ENCODE peak calls at places on chromosomes 6 and 20, in seven cellular contexts. H is AG10803; C is left ventricle myocardium inferior; U is IMR-90; Z is HL-60; A is heart left ventricle; B is CD4-positive, alpha-beta T cell. L is an unnamed sample.

GRCh38 chr20:49278817-49279676 is 1.2 kb upstream of the ZNFX1 start:
- DNase-seq in U (no peak), H (peak), A (no peak), Z (peak), B (no peak), C (no peak), L (peak)

GRCh38 chr6:48535569-48535968 is 424.6 kb upstream of the PTCHD4 start:
- DNase-seq in Z (peak), C (no peak), A (no peak), H (peak), U (peak), B (no peak), L (no peak)

GRCh38 chr6:160027931-160028330 is 59.0 kb downstream of the IGF2R start:
- DNase-seq in Z (no peak), H (no peak), B (no peak), A (no peak), C (no peak), U (no peak), L (no peak)

GRCh38 chr6:137688230-137688971 is 178.7 kb upstream of the TNFAIP3 start:
- DNase-seq in C (no peak), A (no peak), U (no peak), Z (no peak), B (no peak), H (no peak), L (no peak)

GRCh38 chr6:100482698-100483097 is 18.0 kb upstream of the SIM1 start:
- DNase-seq in B (no peak), H (no peak), U (no peak), Z (no peak), A (no peak), C (no peak), L (no peak)

GRCh38 chr6:87698618-87699017 is 3.4 kb downstream of the AKIRIN2 start:
- DNase-seq in H (peak), U (peak), B (no peak), Z (no peak), C (no peak), A (no peak), L (no peak)

GRCh38 chr6:37242429-37243052 is 15.0 kb upstream of the TBC1D22B start:
- DNase-seq in C (no peak), H (peak), B (no peak), U (peak), A (no peak), Z (no peak), L (no peak)

GRCh38 chr6:44388876-44389275 is 1.4 kb downstream of the CDC5L start:
- DNase-seq in B (no peak), Z (no peak), A (no peak), U (no peak), C (no peak), H (no peak), L (no peak)

GRCh38 chr6:29071831-29072723 is 15.0 kb downstream of the OR2B3 start:
- DNase-seq in U (no peak), C (no peak), A (no peak), B (no peak), Z (peak), H (peak), L (peak)
- TF ChIP-seq CTCF in U (peak), C (no peak), A (peak), B (no peak), Z (peak), H (peak), L (peak)

DNA sequence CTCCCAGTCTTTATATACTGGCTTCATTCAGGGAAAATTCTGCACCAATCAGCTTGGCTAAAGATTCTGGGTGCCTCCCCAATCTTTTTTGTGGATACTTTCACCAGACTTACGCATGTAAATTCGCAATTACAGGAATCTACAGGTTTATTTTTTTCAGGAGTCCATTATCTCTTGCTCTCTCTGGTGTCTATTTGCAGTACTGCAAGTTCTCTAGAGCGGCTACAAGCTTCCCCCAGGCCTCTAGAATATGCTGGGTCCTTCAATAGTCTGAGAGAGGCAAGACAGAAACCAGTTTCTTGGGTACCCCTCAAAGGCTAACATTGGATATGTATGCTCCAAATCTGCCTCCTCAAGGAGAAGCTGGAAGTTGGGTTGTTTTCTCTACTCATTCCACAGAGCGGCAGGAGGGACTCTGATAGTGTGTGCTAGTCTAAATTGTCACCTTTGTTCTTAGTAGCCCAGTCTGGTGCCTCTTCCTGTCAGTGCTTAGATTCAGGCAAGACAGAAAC is 58.5 kb downstream of the SUN5 start:
- DNase-seq in Z (peak), C (no peak), U (peak), B (no peak), A (no peak), H (peak), L (peak)
- TF ChIP-seq CTCF in Z (peak), C (peak), U (peak), B (peak), A (peak), H (peak), L (peak)

GRCh38 chr20:42024653-42025052 is 406.5 kb upstream of the CHD6 start:
- DNase-seq in B (no peak), H (no peak), A (peak), U (no peak), Z (no peak), C (no peak), L (no peak)

GRCh38 chr20:42020316-42020715 is 402.1 kb upstream of the CHD6 start:
- DNase-seq in A (no peak), Z (no peak), H (no peak), C (no peak), U (no peak), B (no peak), L (no peak)

DNA sequence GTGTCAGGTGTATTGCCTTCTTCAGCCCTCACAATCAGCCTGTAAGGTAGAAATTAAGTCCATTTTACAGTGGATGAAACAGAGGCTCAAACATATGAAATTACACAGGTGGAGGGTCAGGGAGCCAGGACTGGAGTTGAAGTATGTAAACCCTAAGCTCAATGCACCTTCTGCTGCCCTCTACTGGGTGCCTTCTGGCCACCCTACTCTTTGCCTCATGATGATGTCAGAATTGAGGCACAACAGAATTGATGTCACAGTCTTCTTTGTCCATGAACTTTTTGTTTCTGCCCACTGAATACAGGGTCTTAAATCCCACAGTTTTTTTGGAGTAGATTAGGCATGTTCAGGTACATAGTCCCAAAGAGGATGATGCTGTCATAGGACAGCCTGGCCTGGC is 400.8 kb upstream of the CHD6 start:
- DNase-seq in H (no peak), A (no peak), Z (no peak), C (no peak), B (no peak), U (no peak), L (no peak)
- TF ChIP-seq CTCF in H (no peak), A (no peak), Z (peak), C (no peak), B (no peak), U (no peak), L (no peak)

DNA sequence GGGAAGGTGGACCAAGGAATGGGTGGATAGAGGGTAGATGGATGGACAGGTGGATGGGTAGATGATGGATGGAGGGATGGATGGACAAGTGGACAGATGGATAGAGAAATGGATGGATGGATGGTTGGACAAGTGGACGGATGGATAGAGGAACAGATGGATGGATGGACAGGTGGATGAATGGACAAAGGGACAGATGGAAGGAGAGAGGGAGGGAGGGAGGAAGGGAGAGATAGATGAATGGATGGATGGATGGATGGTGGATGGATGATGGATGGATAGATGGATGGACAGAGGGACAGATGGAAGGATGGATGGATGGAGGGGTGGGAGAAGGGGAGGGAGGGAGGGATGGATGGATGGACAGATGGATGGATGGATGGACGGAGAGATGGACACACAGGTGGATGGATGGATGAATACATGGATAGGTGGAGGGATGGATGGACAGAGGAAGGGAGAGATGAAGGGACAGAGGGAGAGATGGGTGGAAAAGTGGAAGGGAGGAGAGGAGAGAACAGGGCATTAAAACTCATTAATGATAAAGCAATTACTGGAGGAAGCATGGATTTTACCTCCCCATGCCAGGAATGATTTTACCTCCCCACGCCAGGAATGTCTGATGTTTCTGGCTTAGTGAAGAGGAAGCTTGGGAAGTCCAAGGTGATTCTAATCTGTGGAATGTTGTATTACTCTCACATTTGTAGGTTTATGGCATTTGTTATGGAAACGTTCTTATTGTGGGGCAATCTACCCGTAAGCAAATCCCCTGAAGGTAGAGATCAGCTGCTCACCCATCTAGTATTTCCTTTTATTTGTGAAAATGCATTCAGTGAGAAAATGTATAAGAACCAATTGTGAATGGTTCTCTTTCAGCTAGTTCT is 383.3 kb downstream of the TAF4 start:
- DNase-seq in U (no peak), C (no peak), A (no peak), B (no peak), Z (no peak), H (peak), L (no peak)
- TF ChIP-seq CTCF in U (no peak), C (no peak), A (no peak), B (no peak), Z (no peak), H (no peak), L (no peak)

DNA sequence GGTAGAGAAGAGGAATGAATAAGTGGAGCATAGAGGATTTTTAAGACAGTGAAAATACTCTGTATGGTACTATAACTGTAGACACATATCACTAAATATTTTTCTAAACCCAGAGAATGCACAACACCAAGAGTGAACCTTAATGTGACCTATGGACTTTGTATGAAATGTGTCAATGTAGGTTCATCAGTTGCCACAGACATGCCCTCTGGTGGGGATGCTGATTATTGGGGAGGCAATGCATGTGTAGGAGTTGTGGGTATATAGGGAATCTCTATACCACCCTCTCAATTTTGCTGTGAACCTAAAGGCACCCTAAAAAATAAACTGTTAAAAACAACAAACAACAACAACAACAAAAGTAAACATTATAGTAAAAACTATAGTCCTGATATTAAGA is 293.7 kb downstream of the RNF144B start:
- DNase-seq in B (no peak), C (no peak), Z (no peak), A (no peak), U (no peak), H (no peak), L (no peak)
- TF ChIP-seq CTCF in B (no peak), C (no peak), Z (no peak), A (no peak), U (no peak), H (peak), L (no peak)